ENCODE peak calls at places on chromosomes 5 and 9, in four cellular contexts. G, N, S and L are unnamed samples.

GRCh38 chr5:113608113-113608551 is 94.6 kb downstream of the YTHDC2 start:
- DNase-seq in G (no peak), S (no peak), N (no peak), L (no peak)

GRCh38 chr5:6086871-6087270 is 291.5 kb downstream of the MED10 start:
- DNase-seq in S (no peak), N (no peak), G (no peak), L (no peak)

GRCh38 chr9:110623462-110624025 is 44.0 kb upstream of the SVEP1 start:
- DNase-seq in N (peak; percentile 36), S (peak; percentile 42), G (peak; percentile 28), L (no peak)

GRCh38 chr5:65481635-65482271 is at the start of gene ADAMTS6:
- DNase-seq in N (peak; percentile 30), S (peak; percentile 79), G (peak; percentile 55), L (peak; percentile 31)

GRCh38 chr9:93064392-93065124 is 6.1 kb downstream of the SUSD3 start:
- DNase-seq in G (peak; percentile 94), S (peak; percentile 69), N (peak; percentile 99), L (peak; percentile 86)

GRCh38 chr5:62729662-62730061 is 151.0 kb downstream of the LRRC70 start:
- DNase-seq in S (no peak), G (no peak), N (no peak), L (no peak)

GRCh38 chr9:5113523-5113922 is 71.9 kb downstream of the INSL6 start:
- DNase-seq in S (no peak), N (no peak), G (no peak), L (no peak)

GRCh38 chr9:134867917-134868750 is 12.5 kb upstream of the FCN2 start:
- DNase-seq in S (no peak), N (no peak), G (no peak), L (no peak)

GRCh38 chr9:19127881-19128719 is 808 bp upstream of the PLIN2 start:
- DNase-seq in N (no peak), G (no peak), S (no peak), L (no peak)

GRCh38 chr9:127065592-127065991 is 56.8 kb downstream of the ANGPTL2 start:
- DNase-seq in N (no peak), G (no peak), S (no peak), L (no peak)

GRCh38 chr9:81621785-81622243 is 67.5 kb downstream of the TLE1 start:
- DNase-seq in N (no peak), S (no peak), G (no peak), L (no peak)

GRCh38 chr5:172005708-172006377 is 595 bp downstream of the FBXW11 start:
- DNase-seq in S (peak; percentile 34), G (no peak), N (peak; percentile 13), L (no peak)

GRCh38 chr9:95667789-95668188 is 151.0 kb upstream of the PTCH1 start:
- DNase-seq in G (no peak), S (no peak), N (no peak), L (no peak)

GRCh38 chr5:171776747-171777419 is 8.7 kb upstream of the SMIM23 start:
- DNase-seq in N (no peak), S (no peak), G (no peak), L (no peak)

GRCh38 chr9:15227491-15227890 is 79.5 kb downstream of the TTC39B start:
- DNase-seq in N (no peak), S (no peak), G (no peak), L (no peak)

GRCh38 chr5:133884525-133885311 is 83.7 kb downstream of the C5orf15 start:
- DNase-seq in G (no peak), N (no peak), S (no peak), L (no peak)

GRCh38 chr9:109329274-109330258 is 8.7 kb upstream of the EPB41L4B start:
- DNase-seq in S (no peak), G (no peak), N (no peak), L (no peak)

GRCh38 chr5:150458819-150459557 is 9.4 kb upstream of the RPS14 start:
- DNase-seq in S (peak; percentile 89), G (no peak), N (peak; percentile 81), L (peak; percentile 74)

GRCh38 chr5:43926923-43927322 is 323.9 kb downstream of the NNT start:
- DNase-seq in G (no peak), N (no peak), S (no peak), L (no peak)

GRCh38 chr9:26524225-26524624 is 368.4 kb downstream of the CAAP1 start:
- DNase-seq in G (no peak), N (no peak), S (no peak), L (no peak)

GRCh38 chr5:127092690-127093089 is 19.4 kb upstream of the C5orf63 start:
- DNase-seq in S (no peak), N (no peak), G (no peak), L (no peak)

GRCh38 chr5:2488593-2488992 is 262.9 kb downstream of the IRX2 start:
- DNase-seq in S (no peak), G (no peak), N (no peak), L (no peak)
- TF ChIP-seq SPI1 in S (no peak), G (no peak), N (no peak), L (no peak)

DNA sequence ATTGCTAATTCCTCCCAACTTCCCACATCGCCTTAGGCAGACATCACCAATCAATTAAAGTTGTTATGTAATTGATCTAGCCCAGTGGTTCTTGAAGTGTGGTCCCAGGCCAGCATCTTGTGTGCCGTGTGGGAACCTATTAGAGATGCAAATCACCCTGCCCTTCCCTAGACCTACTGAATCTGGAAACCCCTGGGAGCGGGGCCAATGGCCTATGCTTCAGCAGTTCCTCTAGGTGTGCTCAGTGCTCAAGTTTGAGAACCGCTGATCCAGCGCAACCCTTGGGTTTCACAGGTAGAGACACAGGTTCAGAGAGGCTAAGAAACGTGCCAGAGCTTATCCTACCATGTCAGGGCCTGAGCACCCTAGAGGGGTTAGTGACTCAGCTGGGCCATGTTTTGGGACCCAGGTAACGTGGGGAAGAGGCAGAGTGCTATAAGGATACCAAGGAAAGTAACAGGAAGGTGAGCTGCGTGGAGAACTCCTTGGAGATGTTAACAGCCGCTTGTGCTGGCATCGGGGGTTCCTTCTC is 4.4 kb downstream of the SLC34A1 start:
- DNase-seq in G (no peak), N (no peak), S (no peak), L (no peak)
- TF ChIP-seq POLR2AphosphoS5 in G (no peak), N (no peak), S (no peak), L (no peak)

DNA sequence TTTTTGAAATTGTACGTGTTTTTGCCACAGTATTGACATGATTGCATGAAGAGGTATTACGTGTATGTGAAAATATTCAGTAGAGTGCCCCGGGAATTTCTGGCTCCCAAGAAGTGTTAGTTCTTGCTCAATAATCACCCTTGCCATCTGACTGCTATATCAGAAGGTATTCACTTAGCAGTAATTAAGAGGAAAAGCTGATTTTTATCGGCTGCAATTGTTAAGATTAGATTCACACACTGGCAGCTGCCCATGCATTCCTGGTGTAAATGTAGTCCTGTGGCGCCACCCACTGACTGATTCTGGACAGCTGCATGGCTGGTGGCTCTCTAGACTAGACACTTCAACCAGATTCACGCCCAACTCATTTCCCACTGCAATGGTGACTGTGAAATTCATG is 440.0 kb upstream of the ADAMTS16 start:
- DNase-seq in G (no peak), S (peak; percentile 10), N (peak; percentile 40), L (no peak)
- TF ChIP-seq SPI1 in G (no peak), S (no peak), N (no peak), L (no peak)

GRCh38 chr5:139285651-139286392 is 7.7 kb upstream of the MATR3 start:
- DNase-seq in N (no peak), S (no peak), G (no peak), L (no peak)

GRCh38 chr5:139291051-139291450 is 2.5 kb upstream of the MATR3 start:
- DNase-seq in G (no peak), N (no peak), S (no peak), L (no peak)

GRCh38 chr5:139284295-139284694 is 9.2 kb upstream of the MATR3 start:
- DNase-seq in N (no peak), S (no peak), G (no peak), L (no peak)

GRCh38 chr5:139283252-139284166 is 10.0 kb upstream of the MATR3 start:
- DNase-seq in S (no peak), N (no peak), G (no peak), L (no peak)

GRCh38 chr5:139287890-139288635 is 5.5 kb upstream of the MATR3 start:
- DNase-seq in G (no peak), N (no peak), S (no peak), L (no peak)
- TF ChIP-seq POLR2AphosphoS5 in G (no peak), N (no peak), S (no peak), L (no peak)

GRCh38 chr5:140674211-140674610 is 835 bp upstream of the DND1 start:
- DNase-seq in N (no peak), S (no peak), G (no peak), L (no peak)

GRCh38 chr5:140671472-140672210 is 1.7 kb downstream of the DND1 start:
- DNase-seq in G (no peak), N (no peak), S (no peak), L (no peak)

GRCh38 chr5:140672455-140673186 is 755 bp downstream of the DND1 start:
- DNase-seq in G (no peak), N (peak; percentile 50), S (peak; percentile 27), L (no peak)

GRCh38 chr5:140673187-140673976 is at the start of gene DND1:
- DNase-seq in N (no peak), S (peak; percentile 35), G (no peak), L (no peak)

GRCh38 chr5:140674629-140675028 is 1.3 kb upstream of the DND1 start:
- DNase-seq in N (no peak), G (no peak), S (no peak), L (no peak)
- TF ChIP-seq SPI1 in N (no peak), G (no peak), S (no peak), L (no peak)

DNA sequence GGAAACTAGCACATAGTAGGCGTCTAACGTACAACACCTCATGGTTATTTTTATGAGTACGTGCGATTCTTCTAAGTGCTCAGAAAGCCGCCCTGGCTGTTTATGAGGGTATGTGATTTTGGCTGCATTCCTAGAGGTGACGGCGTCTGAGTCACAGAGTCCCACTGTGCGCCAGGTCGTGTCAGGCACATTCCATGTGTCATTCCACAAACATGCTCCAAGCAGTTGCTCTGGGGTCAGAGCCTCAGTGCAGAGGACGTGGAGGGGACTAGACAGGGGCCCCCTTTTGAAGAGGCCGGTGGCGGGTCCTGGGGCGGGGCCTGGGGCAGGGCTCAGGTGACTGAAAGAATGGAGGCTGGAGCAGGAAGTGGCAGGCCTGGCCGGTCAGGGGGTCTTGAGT is 51.9 kb downstream of the NEK6 start:
- DNase-seq in S (no peak), N (no peak), G (no peak), L (no peak)
- TF ChIP-seq POLR2AphosphoS5 in S (no peak), N (no peak), G (no peak), L (no peak)

DNA sequence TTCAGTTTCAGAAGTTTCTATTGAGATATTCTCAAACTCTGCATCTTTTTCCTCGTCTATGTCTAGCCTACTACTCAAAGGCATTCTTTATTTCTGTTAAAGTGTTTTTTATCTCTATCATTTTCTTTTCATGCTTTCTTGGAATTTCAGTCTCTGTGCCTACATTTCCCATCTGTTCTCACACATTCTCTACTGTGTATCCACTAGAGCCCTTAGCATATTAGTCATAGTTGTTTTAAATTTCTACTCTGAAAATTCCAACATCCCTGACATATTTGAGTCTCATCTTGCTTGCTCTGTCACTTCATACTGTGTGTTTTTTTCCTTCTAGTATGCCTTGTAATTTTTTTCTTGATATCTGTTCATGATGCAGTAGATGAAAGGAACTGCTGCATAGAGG is 60.3 kb upstream of the GNA14 start:
- DNase-seq in N (no peak), S (no peak), G (no peak), L (no peak)
- TF ChIP-seq SPI1 in N (no peak), S (no peak), G (no peak), L (no peak)